ENCODE peak calls at places on chromosome 19, in ten cellular contexts. D is uterus, O is heart right ventricle, N is endothelial cell of umbilical vein, Z is psoas muscle, X is A673, K is pancreas, M is H1, Q is OCI-LY7, A is K562. J is an unnamed sample.

GRCh38 chr19:4803736-4804695 is 12.5 kb downstream of the FEM1A start:
- DNase-seq in D (no peak), O (peak), N (peak), Z (peak), X (peak), K (no peak), M (peak), Q (peak), A (peak), J (peak)

GRCh38 chr19:28329429-28329828 is 883.5 kb downstream of the UQCRFS1 start:
- DNase-seq in D (no peak), O (no peak), N (no peak), Z (no peak), X (no peak), K (no peak), M (no peak), Q (no peak), A (no peak), J (no peak)

GRCh38 chr19:2550431-2551171 is 74.7 kb downstream of the GADD45B start:
- DNase-seq in D (no peak), O (peak), N (no peak), Z (peak), X (no peak), K (no peak), M (no peak), Q (no peak), A (no peak), J (peak)

GRCh38 chr19:42423462-42424344 is 3.5 kb downstream of the LIPE start:
- DNase-seq in D (peak), O (peak), N (peak), Z (peak), X (peak), K (peak), M (no peak), Q (peak), A (no peak), J (no peak)

GRCh38 chr19:28864577-28865042 is 348.3 kb downstream of the UQCRFS1 start:
- DNase-seq in D (peak), O (peak), N (no peak), Z (no peak), X (no peak), K (peak), M (no peak), Q (no peak), A (no peak), J (no peak)

GRCh38 chr19:58154287-58154678 is 3.7 kb upstream of the ZNF329 start:
- DNase-seq in D (peak), O (peak), N (peak), Z (peak), X (peak), K (peak), M (no peak), Q (no peak), A (peak), J (peak)

GRCh38 chr19:39413269-39413902 is 917 bp downstream of the PLEKHG2 start:
- DNase-seq in D (peak), O (peak), N (peak), Z (peak), X (peak), K (no peak), M (no peak), Q (peak), A (peak), J (peak)

GRCh38 chr19:2337329-2337707 is 8.8 kb downstream of the SPPL2B start:
- DNase-seq in D (peak), O (no peak), N (no peak), Z (peak), X (no peak), K (peak), M (no peak), Q (no peak), A (no peak), J (no peak)

GRCh38 chr19:19966862-19967261 is 66.1 kb downstream of the ZNF93 start:
- DNase-seq in D (no peak), O (no peak), N (no peak), Z (no peak), X (no peak), K (no peak), M (no peak), Q (peak), A (no peak), J (no peak)

GRCh38 chr19:55426042-55426441 is 17.1 kb downstream of the SHISA7 start:
- DNase-seq in D (no peak), O (no peak), N (no peak), Z (no peak), X (no peak), K (no peak), M (no peak), Q (no peak), A (no peak), J (no peak)

GRCh38 chr19:27777726-27778125 is 1435.2 kb downstream of the UQCRFS1 start:
- DNase-seq in D (no peak), O (no peak), N (no peak), Z (no peak), X (no peak), K (no peak), M (no peak), Q (peak), A (no peak), J (peak)

GRCh38 chr19:41441321-41441945 is 1.5 kb upstream of the ERICH4 start:
- DNase-seq in D (no peak), O (no peak), N (no peak), Z (no peak), X (no peak), K (no peak), M (no peak), Q (no peak), A (no peak), J (no peak)

GRCh38 chr19:39474139-39474620 is 6.5 kb upstream of the TIMM50 start:
- DNase-seq in D (peak), O (peak), N (peak), Z (peak), X (peak), K (peak), M (no peak), Q (peak), A (peak), J (peak)

GRCh38 chr19:55283548-55284393 is at the start of gene BRSK1:
- DNase-seq in D (peak), O (peak), N (no peak), Z (peak), X (peak), K (no peak), M (no peak), Q (peak), A (peak), J (peak)

GRCh38 chr19:35732540-35733179 is 9.6 kb downstream of the IGFLR1 start:
- DNase-seq in D (peak), O (no peak), N (no peak), Z (no peak), X (no peak), K (no peak), M (no peak), Q (no peak), A (no peak), J (no peak)

GRCh38 chr19:38993271-38993670 is 17.7 kb upstream of the FBXO17 start:
- DNase-seq in D (no peak), O (no peak), N (peak), Z (no peak), X (no peak), K (no peak), M (no peak), Q (no peak), A (no peak), J (no peak)

GRCh38 chr19:10819124-10820060 is 16.6 kb downstream of the TMED1 start:
- DNase-seq in D (no peak), O (no peak), N (no peak), Z (peak), X (no peak), K (no peak), M (no peak), Q (no peak), A (no peak), J (no peak)

GRCh38 chr19:2171349-2172145 is 7.8 kb downstream of the DOT1L start:
- DNase-seq in D (no peak), O (peak), N (no peak), Z (no peak), X (no peak), K (no peak), M (no peak), Q (peak), A (peak), J (peak)

GRCh38 chr19:41223431-41224234 is 4.6 kb downstream of the AXL start:
- DNase-seq in D (no peak), O (no peak), N (peak), Z (peak), X (no peak), K (no peak), M (peak), Q (no peak), A (no peak), J (no peak)

GRCh38 chr19:39247701-39248664 is 673 bp downstream of the IFNL4 start:
- DNase-seq in D (no peak), O (no peak), N (no peak), Z (no peak), X (no peak), K (no peak), M (no peak), Q (no peak), A (no peak), J (no peak)

GRCh38 chr19:39154626-39155100 is 29.1 kb downstream of the PAK4 start:
- DNase-seq in D (no peak), O (no peak), N (no peak), Z (no peak), X (no peak), K (peak), M (no peak), Q (no peak), A (peak), J (peak)

GRCh38 chr19:23823952-23824389 is 65.3 kb upstream of the ZNF681 start:
- DNase-seq in D (no peak), O (no peak), N (no peak), Z (no peak), X (peak), K (no peak), M (peak), Q (peak), A (peak), J (peak)

GRCh38 chr19:15239337-15239949 is 7.2 kb upstream of the EPHX3 start:
- DNase-seq in D (no peak), O (no peak), N (no peak), Z (no peak), X (no peak), K (no peak), M (no peak), Q (no peak), A (no peak), J (no peak)

GRCh38 chr19:51136891-51137551 is 5.1 kb upstream of the SIGLEC7 start:
- DNase-seq in D (no peak), O (peak), N (no peak), Z (no peak), X (no peak), K (no peak), M (no peak), Q (no peak), A (no peak), J (no peak)

GRCh38 chr19:55210120-55210493 is 806 bp upstream of the PTPRH start:
- DNase-seq in D (peak), O (no peak), N (peak), Z (no peak), X (peak), K (peak), M (no peak), Q (no peak), A (no peak), J (no peak)

GRCh38 chr19:40217921-40218890 is at the start of gene TTC9B:
- DNase-seq in D (no peak), O (no peak), N (no peak), Z (no peak), X (peak), K (no peak), M (peak), Q (no peak), A (peak), J (peak)

GRCh38 chr19:43560687-43561086 is 14.6 kb downstream of the XRCC1 start:
- DNase-seq in D (no peak), O (no peak), N (no peak), Z (no peak), X (no peak), K (no peak), M (no peak), Q (no peak), A (peak), J (no peak)

GRCh38 chr19:54114340-54114826 is 1.1 kb downstream of the TFPT start:
- DNase-seq in D (no peak), O (peak), N (peak), Z (peak), X (peak), K (peak), M (no peak), Q (peak), A (no peak), J (no peak)

GRCh38 chr19:15123900-15124299 is 16.7 kb downstream of the SYDE1 start:
- DNase-seq in D (no peak), O (peak), N (no peak), Z (peak), X (no peak), K (no peak), M (no peak), Q (no peak), A (no peak), J (no peak)

GRCh38 chr19:11019824-11020223 is 59.0 kb downstream of the SMARCA4 start:
- DNase-seq in D (no peak), O (peak), N (no peak), Z (no peak), X (no peak), K (no peak), M (no peak), Q (no peak), A (no peak), J (no peak)

GRCh38 chr19:40549007-40549708 is 27.5 kb upstream of the SHKBP1 start:
- DNase-seq in D (peak), O (peak), N (peak), Z (peak), X (peak), K (no peak), M (peak), Q (peak), A (peak), J (peak)

GRCh38 chr19:52270266-52270885 is 989 bp downstream of the ZNF766 start:
- DNase-seq in D (no peak), O (no peak), N (no peak), Z (no peak), X (peak), K (no peak), M (no peak), Q (no peak), A (peak), J (no peak)

GRCh38 chr19:40663712-40664692 is 26.4 kb downstream of the NUMBL start:
- DNase-seq in D (peak), O (no peak), N (no peak), Z (no peak), X (no peak), K (no peak), M (no peak), Q (no peak), A (peak), J (peak)

GRCh38 chr19:29831041-29831548 is 19.3 kb downstream of the CCNE1 start:
- DNase-seq in D (no peak), O (no peak), N (peak), Z (peak), X (no peak), K (no peak), M (no peak), Q (no peak), A (no peak), J (no peak)

GRCh38 chr19:5718032-5718578 is 1.8 kb downstream of the LONP1 start:
- DNase-seq in D (no peak), O (no peak), N (no peak), Z (no peak), X (no peak), K (no peak), M (no peak), Q (no peak), A (no peak), J (no peak)

GRCh38 chr19:15550847-15551182 is 42.5 kb downstream of the CYP4F22 start:
- DNase-seq in D (no peak), O (no peak), N (no peak), Z (no peak), X (no peak), K (no peak), M (no peak), Q (no peak), A (no peak), J (no peak)

GRCh38 chr19:5250127-5250659 is 90.4 kb downstream of the PTPRS start:
- DNase-seq in D (no peak), O (peak), N (no peak), Z (peak), X (no peak), K (peak), M (no peak), Q (no peak), A (no peak), J (no peak)

GRCh38 chr19:44401108-44401786 is at the start of gene ZNF285:
- DNase-seq in D (peak), O (peak), N (peak), Z (peak), X (peak), K (peak), M (peak), Q (no peak), A (peak), J (peak)

GRCh38 chr19:53958168-53958571 is 4.6 kb upstream of the CACNG8 start:
- DNase-seq in D (no peak), O (no peak), N (no peak), Z (no peak), X (peak), K (no peak), M (no peak), Q (no peak), A (no peak), J (no peak)

DNA sequence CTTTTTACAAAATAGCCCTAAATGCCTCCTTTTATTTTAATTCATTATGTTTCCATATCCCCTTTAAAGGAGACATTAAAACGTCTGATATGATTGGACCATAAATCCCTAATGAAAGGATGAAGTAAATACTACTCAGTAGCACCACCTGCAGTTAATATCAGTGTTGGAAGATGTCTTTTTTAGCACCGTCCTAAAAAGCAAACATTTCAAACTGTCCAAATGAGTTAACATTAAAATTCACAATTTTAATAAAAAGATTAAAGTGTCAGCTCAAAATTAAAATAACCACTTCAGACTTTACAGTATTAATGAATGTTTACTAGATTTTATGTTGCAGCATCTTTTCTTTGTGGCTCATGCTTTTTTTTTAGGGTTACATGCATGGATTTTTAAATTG is 12.3 kb downstream of the ZNF507 start:
- DNase-seq in D (no peak), O (no peak), N (peak), Z (no peak), X (peak), K (no peak), M (no peak), Q (no peak), A (no peak), J (no peak)
- TF ChIP-seq CTCF in D (no peak), O (peak), N (no peak), Z (peak), X (peak), K (no peak), M (no peak), Q (peak), A (peak), J (no peak)

DNA sequence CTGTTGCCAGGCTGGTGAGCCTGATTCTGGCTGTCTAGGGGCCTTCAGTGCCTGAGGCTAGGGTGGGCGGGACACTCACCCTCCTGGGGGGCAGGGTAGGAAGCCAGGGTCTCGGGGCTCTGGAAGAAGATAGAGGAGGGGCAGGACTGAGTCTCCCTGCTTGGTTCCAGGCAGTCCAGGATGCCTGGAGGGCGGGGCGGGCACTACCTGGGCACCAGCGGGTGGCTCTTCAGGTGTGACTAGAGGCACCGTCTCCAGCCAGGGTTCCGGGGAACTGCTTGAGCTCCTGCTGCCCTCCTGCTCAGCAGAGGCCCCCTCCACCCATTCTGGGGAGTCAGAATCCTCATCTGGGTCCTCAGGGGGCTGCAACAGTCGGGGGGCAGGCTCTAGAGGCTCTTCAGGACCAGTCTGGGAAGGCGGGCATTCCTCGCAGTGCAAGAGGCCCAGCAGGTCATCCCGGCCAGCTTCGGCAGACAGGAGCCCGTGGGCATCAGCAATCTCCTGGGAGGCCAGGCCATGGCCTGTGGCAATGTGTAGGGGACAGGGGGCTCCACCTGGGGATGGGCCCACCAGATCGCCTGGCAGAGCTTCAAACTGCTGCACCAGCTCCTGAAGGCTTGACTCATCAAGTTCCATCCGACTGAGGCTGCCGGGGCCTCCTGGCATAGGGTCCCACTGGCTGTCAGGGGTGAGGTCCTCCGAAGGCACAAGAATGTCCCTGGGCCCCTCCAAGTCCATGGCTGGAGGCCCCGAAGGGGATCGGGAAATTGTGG is 1.8 kb downstream of the APBA3 start:
- DNase-seq in D (no peak), O (no peak), N (no peak), Z (no peak), X (no peak), K (no peak), M (no peak), Q (no peak), A (no peak), J (no peak)
- H3K27ac ChIP-seq in D (no peak), O (no peak), N (no peak), Z (no peak), X (no peak), K (no peak), M (no peak), Q (no peak), A (no peak), J (no peak)

GRCh38 chr19:8321067-8321759 is at the start of the genes NDUFA7 and RPS28:
- DNase-seq in D (peak), O (peak), N (peak), Z (peak), X (peak), K (peak), M (peak), Q (peak), A (peak), J (peak)
- TF ChIP-seq CTCF in D (peak), O (peak), N (no peak), Z (peak), X (no peak), K (no peak), M (no peak), Q (peak), A (peak), J (peak)

GRCh38 chr19:13002970-13003540 is 7.8 kb downstream of the NFIX start:
- DNase-seq in D (no peak), O (no peak), N (no peak), Z (no peak), X (no peak), K (no peak), M (no peak), Q (no peak), A (no peak), J (no peak)

GRCh38 chr19:13005861-13006370 is 10.6 kb downstream of the NFIX start:
- DNase-seq in D (no peak), O (no peak), N (no peak), Z (no peak), X (no peak), K (no peak), M (no peak), Q (no peak), A (no peak), J (no peak)

GRCh38 chr19:13002389-13002898 is 7.2 kb downstream of the NFIX start:
- DNase-seq in D (no peak), O (no peak), N (no peak), Z (peak), X (no peak), K (no peak), M (no peak), Q (no peak), A (no peak), J (no peak)

GRCh38 chr19:13005253-13005652 is 10.0 kb downstream of the NFIX start:
- DNase-seq in D (no peak), O (no peak), N (no peak), Z (no peak), X (no peak), K (no peak), M (no peak), Q (no peak), A (no peak), J (no peak)

DNA sequence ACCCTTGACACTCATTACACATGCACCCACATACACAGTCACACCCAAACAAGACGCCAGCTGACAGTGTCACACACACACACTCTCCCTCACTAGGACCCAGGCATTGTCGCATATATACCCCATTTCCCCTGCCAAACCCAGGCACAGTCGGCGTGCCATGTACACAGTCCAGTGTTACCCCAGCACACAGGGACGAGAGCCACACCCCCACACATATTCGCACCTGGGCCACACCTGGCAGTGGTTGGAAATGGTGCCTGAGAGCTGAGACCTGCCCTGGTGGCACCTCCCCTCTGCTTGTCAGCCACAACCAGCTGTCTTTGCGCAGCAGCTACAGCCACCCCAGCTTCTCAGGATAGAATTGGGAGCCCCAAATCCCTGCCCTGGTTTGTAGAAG is 9.0 kb downstream of the NFIX start:
- DNase-seq in D (no peak), O (no peak), N (no peak), Z (no peak), X (no peak), K (no peak), M (no peak), Q (no peak), A (no peak), J (no peak)
- H3K27ac ChIP-seq in D (peak), O (no peak), N (no peak), Z (peak), X (no peak), K (no peak), M (no peak), Q (no peak), A (no peak), J (no peak)

GRCh38 chr19:17754634-17755532 is 3.6 kb downstream of the FCHO1 start:
- DNase-seq in D (no peak), O (no peak), N (no peak), Z (no peak), X (no peak), K (no peak), M (no peak), Q (peak), A (no peak), J (no peak)
- TF ChIP-seq CTCF in D (no peak), O (no peak), N (no peak), Z (no peak), X (no peak), K (no peak), M (no peak), Q (peak), A (no peak), J (no peak)

GRCh38 chr19:16605115-16605514 is 22.9 kb downstream of the MED26 start:
- DNase-seq in D (no peak), O (no peak), N (no peak), Z (no peak), X (no peak), K (no peak), M (no peak), Q (no peak), A (no peak), J (no peak)
- H3K27ac ChIP-seq in D (peak), O (no peak), N (no peak), Z (peak), X (no peak), K (no peak), M (no peak), Q (peak), A (no peak), J (no peak)

J was measured in WERI-Rb-1.